ENCODE peak calls at places on chromosomes 6 and 20, in seven cellular contexts. V is psoas muscle, R is choroid plexus epithelial cell, U is cardiac muscle cell, Q is lower leg skin, J is C1 segment of cervical spinal cord, Y is adrenal gland. W is an unnamed sample.

GRCh38 chr6:129031051-129031599 is 148.2 kb downstream of the LAMA2 start:
- DNase-seq in V (no peak), U (no peak), Y (no peak), J (no peak), Q (peak; percentile 34), R (peak; percentile 85), W (peak; percentile 40)

GRCh38 chr20:49742948-49743347 is 29.3 kb upstream of the B4GALT5 start:
- DNase-seq in Q (no peak), U (no peak), V (no peak), Y (no peak), J (no peak), R (no peak), W (no peak)

GRCh38 chr6:47299965-47300364 is 9.7 kb downstream of the TNFRSF21 start:
- DNase-seq in Q (no peak), U (no peak), V (no peak), J (no peak), R (no peak), Y (no peak), W (no peak)

GRCh38 chr20:58308680-58309527 is 611 bp upstream of the RAB22A start:
- DNase-seq in V (peak; percentile 85), J (peak; percentile 7), R (peak; percentile 69), Q (peak; percentile 55), Y (peak; percentile 67), U (peak; percentile 68), W (peak; percentile 12)

GRCh38 chr6:157235600-157236039 is 87.7 kb downstream of the TMEM242 start:
- DNase-seq in U (peak; percentile 71), R (peak; percentile 60), Y (peak; percentile 63), V (peak; percentile 83), Q (no peak), J (no peak), W (peak; percentile 37)

GRCh38 chr6:32459781-32460424 is 20.2 kb downstream of the HLA-DRA start:
- DNase-seq in Q (no peak), R (no peak), Y (no peak), U (no peak), J (no peak), V (no peak), W (no peak)

GRCh38 chr20:24701027-24701426 is 231.6 kb downstream of the SYNDIG1 start:
- DNase-seq in V (no peak), Q (peak; percentile 1), U (no peak), Y (no peak), J (no peak), R (no peak), W (no peak)

GRCh38 chr20:61170521-61170920 is 81.5 kb upstream of the CDH4 start:
- DNase-seq in Q (no peak), U (no peak), R (no peak), J (no peak), V (no peak), Y (no peak), W (no peak)

GRCh38 chr20:56540415-56540814 is 7.4 kb downstream of the FAM209B start:
- DNase-seq in Q (no peak), V (no peak), J (no peak), R (peak; percentile 17), U (no peak), Y (no peak), W (peak; percentile 19)

GRCh38 chr6:47137073-47137472 is 94.9 kb upstream of the ADGRF1 start:
- DNase-seq in Y (no peak), J (no peak), U (no peak), Q (no peak), R (no peak), V (no peak), W (no peak)

GRCh38 chr6:39590994-39591393 is 134.2 kb downstream of the KIF6 start:
- DNase-seq in J (no peak), Y (no peak), V (no peak), Q (no peak), R (no peak), U (no peak), W (no peak)

GRCh38 chr6:12865782-12866181 is 149.2 kb downstream of the PHACTR1 start:
- DNase-seq in J (no peak), Q (no peak), V (no peak), U (no peak), Y (no peak), R (no peak), W (no peak)

GRCh38 chr20:49562341-49563014 is 5.5 kb downstream of the PTGIS start:
- DNase-seq in V (peak; percentile 85), U (no peak), Q (peak; percentile 71), J (no peak), Y (peak; percentile 78), R (peak; percentile 76), W (peak; percentile 77)

GRCh38 chr6:151067684-151068596 is 171.8 kb upstream of the AKAP12 start:
- DNase-seq in Y (peak; percentile 75), Q (peak; percentile 47), R (peak; percentile 98), V (no peak), J (no peak), U (no peak), W (peak; percentile 96)

GRCh38 chr6:24140572-24140971 is 14.6 kb downstream of the NRSN1 start:
- DNase-seq in Y (no peak), Q (no peak), U (no peak), R (no peak), V (peak; percentile 83), J (peak; percentile 2), W (no peak)

GRCh38 chr20:19047040-19047950 is 165.1 kb upstream of the SLC24A3 start:
- DNase-seq in R (no peak), Y (no peak), V (peak; percentile 75), J (no peak), Q (peak; percentile 91), U (no peak), W (no peak)

GRCh38 chr6:38651121-38651784 is 11.5 kb upstream of the BTBD9 start:
- DNase-seq in Y (no peak), V (no peak), R (no peak), Q (no peak), U (no peak), J (no peak), W (no peak)

GRCh38 chr20:48957053-48957481 is 35.6 kb downstream of the ARFGEF2 start:
- DNase-seq in V (no peak), Q (no peak), R (no peak), Y (no peak), J (no peak), U (no peak), W (no peak)

GRCh38 chr20:49695830-49696229 is 17.8 kb downstream of the B4GALT5 start:
- DNase-seq in R (no peak), J (no peak), Y (no peak), U (no peak), Q (no peak), V (no peak), W (no peak)

W was measured in brain microvascular endothelial cell.